ENCODE peak calls at places on chromosomes 16 and 17, in nine cellular contexts. C is brain microvascular endothelial cell; S is A549; M is HS-27A; X is DMS 273 treated with DMSO at 0.1 percent for 48 hours; I is effector memory CD4-positive, alpha-beta T cell; T is activated naive CD8-positive, alpha-beta T cell treated with anti-CD3 and anti-CD28 coated beads, Interleukin-2, amount 50 U/mL, for 16 hours; G is tibial artery; F is T-helper 17 cell. A is an unnamed sample.
A peak's percentile ranks its signal among the peaks of the same experiment; 100 is the strongest.

GRCh38 chr16:81932668-81933067 is 78.6 kb downstream of the SDR42E1 start:
- DNase-seq in T (no peak), C (no peak), S (no peak), I (no peak), M (no peak), G (peak; percentile 20), X (no peak), F (no peak), A (no peak)

GRCh38 chr17:17073627-17074521 is 31.6 kb downstream of the MPRIP start:
- DNase-seq in C (peak; percentile 34), M (no peak), X (no peak), S (no peak), G (peak; percentile 55), F (no peak), T (no peak), I (no peak), A (no peak)

GRCh38 chr17:58970966-58971575 is 135.6 kb downstream of the TRIM37 start:
- DNase-seq in T (no peak), M (no peak), S (no peak), I (no peak), X (no peak), G (no peak), F (no peak), C (peak; percentile 31), A (no peak)

GRCh38 chr16:12267491-12267890 is 291.0 kb downstream of the SNX29 start:
- DNase-seq in S (no peak), F (no peak), C (no peak), I (no peak), M (no peak), G (no peak), T (no peak), X (no peak), A (no peak)

GRCh38 chr17:77475012-77475976 is 334.5 kb downstream of the SEC14L1 start:
- DNase-seq in M (no peak), F (no peak), T (peak; percentile 47), C (peak; percentile 86), X (no peak), S (no peak), G (no peak), I (peak; percentile 69), A (peak; percentile 32)

GRCh38 chr16:74936902-74937560 is 47.9 kb downstream of the WDR59 start:
- DNase-seq in M (peak; percentile 0), C (peak; percentile 88), X (no peak), S (no peak), I (no peak), F (no peak), G (peak; percentile 49), T (no peak), A (no peak)

GRCh38 chr17:290121-290521 is 62.5 kb downstream of the RPH3AL start:
- DNase-seq in I (no peak), C (no peak), G (peak; percentile 56), X (no peak), M (no peak), T (no peak), S (no peak), F (no peak), A (no peak)

GRCh38 chr17:43720311-43721060 is 38.1 kb downstream of the SOST start:
- DNase-seq in F (peak; percentile 64), S (peak; percentile 83), M (no peak), C (peak; percentile 20), X (no peak), T (peak; percentile 31), I (peak; percentile 48), G (peak; percentile 86), A (peak; percentile 47)

GRCh38 chr17:45398800-45399199 is 33.9 kb downstream of the ARHGAP27 start:
- DNase-seq in M (no peak), T (no peak), G (no peak), I (no peak), F (no peak), S (no peak), C (no peak), X (no peak), A (no peak)

GRCh38 chr16:2093793-2094192 is 41.9 kb downstream of the PKD1 start:
- DNase-seq in S (no peak), T (no peak), M (no peak), F (no peak), X (no peak), G (no peak), C (no peak), I (no peak), A (no peak)

A was measured in effector CD8-positive, alpha-beta T cell.